ENCODE peak calls at places on chromosomes 13 and 19, in five cellular contexts. K, F, Q, I and G are unnamed samples.

GRCh38 chr13:20713751-20714150 is 10.3 kb downstream of the IL17D start:
- DNase-seq in I (no peak), Q (no peak), F (no peak), K (no peak), G (peak; percentile 76)

GRCh38 chr13:104301216-104301975 is 1235.2 kb upstream of the SLC10A2 start:
- DNase-seq in Q (no peak), F (no peak), I (no peak), K (no peak), G (no peak)

GRCh38 chr19:4456566-4456842 is 1.1 kb downstream of the UBXN6 start:
- DNase-seq in K (no peak), Q (peak; percentile 80), I (peak; percentile 62), F (no peak), G (no peak)

GRCh38 chr13:100634686-100635085 is 39.9 kb downstream of the TMTC4 start:
- DNase-seq in K (no peak), Q (no peak), F (no peak), I (no peak), G (no peak)

GRCh38 chr19:16266586-16266942 is 58.1 kb upstream of the KLF2 start:
- DNase-seq in Q (no peak), F (no peak), I (no peak), K (peak; percentile 80), G (no peak)

GRCh38 chr13:61954092-61954491 is 538.4 kb upstream of the PCDH20 start:
- DNase-seq in Q (no peak), F (no peak), I (peak; percentile 59), K (no peak), G (no peak)

GRCh38 chr19:952680-953500 is 27.1 kb downstream of the ARID3A start:
- DNase-seq in K (no peak), I (peak; percentile 83), Q (no peak), F (no peak), G (no peak)

GRCh38 chr19:19406878-19407639 is 1.6 kb downstream of the GATAD2A start:
- DNase-seq in Q (peak; percentile 75), F (no peak), K (peak; percentile 36), I (no peak), G (no peak)

GRCh38 chr19:2096543-2097329 is at the start of gene IZUMO4:
- DNase-seq in K (peak; percentile 98), I (peak; percentile 97), F (peak; percentile 100), Q (peak; percentile 99), G (peak; percentile 99)

GRCh38 chr13:87356314-87356713 is 314.9 kb upstream of the SLITRK5 start:
- DNase-seq in F (no peak), Q (no peak), I (no peak), K (no peak), G (no peak)

GRCh38 chr13:39108746-39109145 is 70.5 kb downstream of the NHLRC3 start:
- DNase-seq in K (no peak), Q (no peak), I (no peak), F (no peak), G (no peak)

GRCh38 chr19:2270572-2271515 is 11.1 kb downstream of the PEAK3 start:
- DNase-seq in F (peak; percentile 89), K (peak; percentile 65), Q (peak; percentile 95), I (peak; percentile 65), G (peak; percentile 94)

GRCh38 chr19:16315825-16316505 is 8.7 kb upstream of the KLF2 start:
- DNase-seq in K (no peak), I (no peak), Q (peak; percentile 90), F (peak; percentile 30), G (no peak)

GRCh38 chr13:85798999-85799646 is at the start of gene SLITRK6:
- DNase-seq in F (no peak), I (peak; percentile 87), Q (no peak), K (no peak), G (no peak)

GRCh38 chr19:3423183-3423829 is 56.9 kb downstream of the NFIC start:
- DNase-seq in F (peak; percentile 40), I (no peak), K (no peak), Q (no peak), G (no peak)

GRCh38 chr19:48186015-48186414 is 15.5 kb downstream of the ZSWIM9 start:
- DNase-seq in F (no peak), K (no peak), I (no peak), Q (peak; percentile 2), G (no peak)

GRCh38 chr13:38783992-38784875 is 97.4 kb downstream of the FREM2 start:
- DNase-seq in K (no peak), F (no peak), Q (no peak), I (no peak), G (no peak)

GRCh38 chr13:103525530-103525929 is 459.3 kb upstream of the SLC10A2 start:
- DNase-seq in K (no peak), I (no peak), Q (no peak), F (no peak), G (no peak)

GRCh38 chr13:40176242-40176641 is 490.2 kb downstream of the FOXO1 start:
- DNase-seq in F (no peak), Q (no peak), I (no peak), K (no peak), G (no peak)

GRCh38 chr19:49474545-49474930 is 523 bp downstream of the FLT3LG start:
- DNase-seq in F (no peak), Q (no peak), I (no peak), K (no peak), G (no peak)

GRCh38 chr13:73898276-73898675 is 235.9 kb downstream of the KLF12 start:
- DNase-seq in F (no peak), K (no peak), Q (no peak), I (no peak), G (no peak)

GRCh38 chr13:99357149-99357596 is 50.0 kb upstream of the GPR183 start:
- DNase-seq in Q (no peak), K (peak; percentile 59), F (no peak), I (no peak), G (no peak)

GRCh38 chr13:88285329-88285728 is 614.2 kb downstream of the SLITRK5 start:
- DNase-seq in K (no peak), F (no peak), I (no peak), Q (no peak), G (no peak)

GRCh38 chr13:32164622-32165268 is 133.2 kb downstream of the FRY start:
- DNase-seq in F (no peak), I (peak; percentile 91), Q (no peak), K (no peak), G (no peak)

GRCh38 chr19:45428385-45429231 is 4.9 kb upstream of the ERCC1 start:
- DNase-seq in K (no peak), F (peak; percentile 79), Q (peak; percentile 84), I (peak; percentile 63), G (peak; percentile 87)

GRCh38 chr13:79108914-79109643 is 297.0 kb downstream of the RBM26 start:
- DNase-seq in Q (no peak), I (no peak), K (no peak), F (no peak), G (no peak)

GRCh38 chr19:35828694-35829301 is 16.2 kb upstream of the PRODH2 start:
- DNase-seq in I (peak; percentile 77), F (peak; percentile 65), K (peak; percentile 45), Q (no peak), G (peak; percentile 68)

GRCh38 chr19:19599190-19599535 is 19.3 kb downstream of the PBX4 start:
- DNase-seq in Q (no peak), K (no peak), I (no peak), F (no peak), G (no peak)

GRCh38 chr13:110517505-110518149 is 43.9 kb downstream of the RAB20 start:
- DNase-seq in I (no peak), F (no peak), K (no peak), Q (peak; percentile 40), G (peak; percentile 26)

GRCh38 chr13:99307648-99308339 is 595 bp upstream of the GPR183 start:
- DNase-seq in I (peak; percentile 81), K (peak; percentile 64), Q (no peak), F (no peak), G (no peak)